ENCODE peak calls at places on chromosome 7, in six cellular contexts. U, O, M, D, V and G are unnamed samples.

GRCh38 chr7:155739538-155740140 is 72.6 kb downstream of the SHH start:
- DNase-seq in U (no peak), O (no peak), M (no peak), D (no peak), V (no peak), G (no peak)

GRCh38 chr7:92767427-92767826 is 68.9 kb downstream of the CDK6 start:
- DNase-seq in U (no peak), O (no peak), M (no peak), D (peak), V (no peak), G (no peak)

GRCh38 chr7:45026984-45027773 is 27.2 kb downstream of the CCM2 start:
- DNase-seq in U (peak), O (no peak), M (peak), D (peak), V (peak), G (no peak)

GRCh38 chr7:18352339-18353255 is 143.0 kb upstream of the HDAC9 start:
- DNase-seq in U (peak), O (no peak), M (peak), D (peak), V (peak), G (peak)

GRCh38 chr7:69663911-69664310 is 65.6 kb downstream of the AUTS2 start:
- DNase-seq in U (no peak), O (no peak), M (no peak), D (no peak), V (no peak), G (no peak)

GRCh38 chr7:116097365-116098009 is 66.9 kb upstream of the TFEC start:
- DNase-seq in U (no peak), O (no peak), M (no peak), D (peak), V (peak), G (no peak)

GRCh38 chr7:25805027-25805687 is 346.8 kb upstream of the NFE2L3 start:
- DNase-seq in U (no peak), O (no peak), M (no peak), D (peak), V (peak), G (no peak)

GRCh38 chr7:16212610-16213009 is 208.7 kb downstream of the CRPPA start:
- DNase-seq in U (no peak), O (no peak), M (no peak), D (no peak), V (no peak), G (no peak)

GRCh38 chr7:148501707-148502139 is 88.8 kb upstream of the C7orf33 start:
- DNase-seq in U (no peak), O (no peak), M (peak), D (no peak), V (peak), G (peak)

GRCh38 chr7:81618400-81619014 is 151.3 kb downstream of the HGF start:
- DNase-seq in U (no peak), O (no peak), M (no peak), D (peak), V (peak), G (no peak)

GRCh38 chr7:16818732-16819131 is 13.9 kb upstream of the AGR2 start:
- DNase-seq in U (no peak), O (no peak), M (no peak), D (no peak), V (peak), G (no peak)

GRCh38 chr7:116786791-116787443 is 75.5 kb upstream of the CAPZA2 start:
- DNase-seq in U (peak), O (no peak), M (peak), D (no peak), V (peak), G (no peak)

GRCh38 chr7:99478464-99479440 is 6.1 kb downstream of the ZNF789 start:
- DNase-seq in U (no peak), O (no peak), M (no peak), D (peak), V (no peak), G (no peak)

GRCh38 chr7:104126411-104126841 is 81.4 kb downstream of the ORC5 start:
- DNase-seq in U (no peak), O (no peak), M (no peak), D (no peak), V (no peak), G (no peak)

GRCh38 chr7:128856001-128856718 is 6.5 kb upstream of the ATP6V1F start:
- DNase-seq in U (no peak), O (no peak), M (no peak), D (no peak), V (no peak), G (no peak)

GRCh38 chr7:19113855-19114590 is 3.4 kb downstream of the TWIST1 start:
- DNase-seq in U (no peak), O (no peak), M (no peak), D (no peak), V (peak), G (no peak)

GRCh38 chr7:19110026-19110777 is 7.2 kb downstream of the TWIST1 start:
- DNase-seq in U (no peak), O (no peak), M (no peak), D (no peak), V (no peak), G (no peak)

GRCh38 chr7:106774768-106775551 is 90.1 kb upstream of the PIK3CG start:
- DNase-seq in U (no peak), O (no peak), M (no peak), D (no peak), V (no peak), G (no peak)

GRCh38 chr7:85186083-85186520 is 754 bp downstream of the SEMA3D start:
- DNase-seq in U (no peak), O (no peak), M (peak), D (peak), V (peak), G (peak)

GRCh38 chr7:8490391-8490790 is 57.0 kb downstream of the NXPH1 start:
- DNase-seq in U (no peak), O (no peak), M (no peak), D (no peak), V (no peak), G (no peak)

GRCh38 chr7:29336851-29337627 is 142.5 kb downstream of the CHN2 start:
- DNase-seq in U (no peak), O (no peak), M (no peak), D (no peak), V (no peak), G (no peak)

GRCh38 chr7:36904101-36904500 is 179.8 kb upstream of the AOAH start:
- DNase-seq in U (no peak), O (no peak), M (no peak), D (no peak), V (no peak), G (no peak)

GRCh38 chr7:17774248-17774647 is 166.0 kb downstream of the SNX13 start:
- DNase-seq in U (no peak), O (no peak), M (no peak), D (peak), V (peak), G (no peak)

GRCh38 chr7:108613949-108614381 is 44.3 kb downstream of the DNAJB9 start:
- DNase-seq in U (no peak), O (no peak), M (no peak), D (no peak), V (no peak), G (no peak)

GRCh38 chr7:5479941-5480517 is 56.4 kb upstream of the TNRC18 start:
- DNase-seq in U (no peak), O (no peak), M (no peak), D (no peak), V (no peak), G (no peak)

GRCh38 chr7:36490335-36490940 is 100.8 kb downstream of the ANLN start:
- DNase-seq in U (no peak), O (no peak), M (no peak), D (no peak), V (no peak), G (no peak)

GRCh38 chr7:141242568-141242967 is 168.7 kb downstream of the TMEM178B start:
- DNase-seq in U (no peak), O (no peak), M (no peak), D (no peak), V (no peak), G (no peak)

GRCh38 chr7:24477807-24478655 is 95.2 kb upstream of the PALS2 start:
- DNase-seq in U (no peak), O (peak), M (no peak), D (peak), V (peak), G (no peak)

GRCh38 chr7:29239638-29240037 is 45.1 kb downstream of the CHN2 start:
- DNase-seq in U (no peak), O (no peak), M (peak), D (no peak), V (peak), G (no peak)

GRCh38 chr7:125355899-125356298 is 426.3 kb upstream of the POT1 start:
- DNase-seq in U (no peak), O (no peak), M (peak), D (no peak), V (no peak), G (no peak)

GRCh38 chr7:96591159-96591899 is 118.3 kb downstream of the SEM1 start:
- DNase-seq in U (no peak), O (no peak), M (no peak), D (no peak), V (no peak), G (no peak)

GRCh38 chr7:155550916-155551315 is 4.6 kb upstream of the CNPY1 start:
- DNase-seq in U (no peak), O (no peak), M (no peak), D (no peak), V (no peak), G (no peak)

GRCh38 chr7:42605800-42606199 is 306.1 kb downstream of the C7orf25 start:
- DNase-seq in U (no peak), O (no peak), M (no peak), D (peak), V (peak), G (no peak)

GRCh38 chr7:149495785-149496641 is 1.6 kb downstream of the ZNF746 start:
- DNase-seq in U (no peak), O (peak), M (no peak), D (peak), V (peak), G (no peak)

GRCh38 chr7:4738711-4739527 is 36.5 kb upstream of the AP5Z1 start:
- DNase-seq in U (no peak), O (peak), M (no peak), D (peak), V (peak), G (peak)

GRCh38 chr7:101824440-101824839 is 7.0 kb downstream of the CUX1 start:
- DNase-seq in U (no peak), O (no peak), M (no peak), D (no peak), V (no peak), G (no peak)

GRCh38 chr7:131117439-131117838 is 210.2 kb upstream of the MKLN1 start:
- DNase-seq in U (no peak), O (no peak), M (no peak), D (no peak), V (no peak), G (no peak)

GRCh38 chr7:12415072-12415471 is 11.4 kb upstream of the VWDE start:
- DNase-seq in U (no peak), O (no peak), M (no peak), D (no peak), V (no peak), G (no peak)

GRCh38 chr7:114212753-114213439 is 201.7 kb upstream of the FOXP2 start:
- DNase-seq in U (no peak), O (no peak), M (no peak), D (no peak), V (peak), G (no peak)

GRCh38 chr7:114214454-114214853 is 200.2 kb upstream of the FOXP2 start:
- DNase-seq in U (no peak), O (no peak), M (no peak), D (no peak), V (no peak), G (no peak)

GRCh38 chr7:114218283-114218682 is 196.3 kb upstream of the FOXP2 start:
- DNase-seq in U (no peak), O (no peak), M (no peak), D (no peak), V (no peak), G (no peak)

DNA sequence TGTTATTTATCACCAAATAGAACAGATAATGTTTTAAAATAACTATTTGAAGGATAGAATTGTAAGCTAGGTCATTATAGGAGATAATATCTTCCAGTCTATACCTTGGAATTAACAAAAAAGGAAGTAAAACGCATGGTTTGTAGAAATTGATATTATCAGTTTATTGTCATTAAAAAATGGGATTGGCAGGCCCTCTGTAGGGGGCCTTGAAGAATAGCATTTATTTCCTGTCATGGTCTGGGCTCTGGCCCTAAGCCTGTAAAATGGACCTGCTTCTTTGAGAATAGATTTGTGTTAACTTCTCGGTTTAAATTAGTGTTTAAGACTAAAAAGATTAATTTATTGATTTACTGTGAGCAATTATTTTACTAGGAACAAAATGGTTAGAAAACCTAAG is 197.6 kb upstream of the FOXP2 start:
- DNase-seq in U (no peak), O (no peak), M (no peak), D (peak), V (peak), G (no peak)
- TF ChIP-seq CTCF in U (peak), O (no peak), M (no peak), D (no peak), V (no peak), G (no peak)

GRCh38 chr7:95342029-95342428 is 17.7 kb upstream of the PON1 start:
- DNase-seq in U (no peak), O (no peak), M (no peak), D (no peak), V (no peak), G (no peak)

GRCh38 chr7:95340491-95340890 is 16.2 kb upstream of the PON1 start:
- DNase-seq in U (no peak), O (no peak), M (no peak), D (no peak), V (no peak), G (no peak)

GRCh38 chr7:95338832-95339231 is 14.5 kb upstream of the PON1 start:
- DNase-seq in U (no peak), O (no peak), M (no peak), D (no peak), V (no peak), G (no peak)

GRCh38 chr7:95342642-95343252 is 18.4 kb upstream of the PON1 start:
- DNase-seq in U (no peak), O (no peak), M (no peak), D (no peak), V (no peak), G (no peak)
- TF ChIP-seq CTCF in U (no peak), O (no peak), M (no peak), D (no peak), V (no peak), G (peak)

DNA sequence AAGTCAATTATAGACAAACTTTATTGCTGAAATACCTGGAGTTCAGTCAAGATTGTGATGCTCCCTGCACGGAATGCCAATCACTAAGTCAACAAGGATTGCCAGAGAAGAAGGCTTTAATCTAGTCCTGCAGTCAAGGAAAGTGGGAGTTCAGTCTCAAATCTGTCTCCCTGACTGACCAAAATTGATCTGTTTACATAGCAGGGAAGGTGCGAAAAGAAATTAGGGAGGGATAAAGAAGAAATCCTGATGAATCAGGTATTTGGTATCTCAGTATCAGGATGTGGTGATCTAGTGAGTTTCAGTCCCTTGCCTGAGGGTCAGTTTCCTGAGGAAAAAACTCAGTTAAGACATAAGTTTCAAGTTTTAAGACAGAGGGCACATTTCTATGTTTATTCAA is 2.1 kb upstream of the AKR1D1 start:
- DNase-seq in U (no peak), O (no peak), M (no peak), D (no peak), V (peak), G (no peak)
- TF ChIP-seq CTCF in U (no peak), O (no peak), M (no peak), D (no peak), V (no peak), G (no peak)

DNA sequence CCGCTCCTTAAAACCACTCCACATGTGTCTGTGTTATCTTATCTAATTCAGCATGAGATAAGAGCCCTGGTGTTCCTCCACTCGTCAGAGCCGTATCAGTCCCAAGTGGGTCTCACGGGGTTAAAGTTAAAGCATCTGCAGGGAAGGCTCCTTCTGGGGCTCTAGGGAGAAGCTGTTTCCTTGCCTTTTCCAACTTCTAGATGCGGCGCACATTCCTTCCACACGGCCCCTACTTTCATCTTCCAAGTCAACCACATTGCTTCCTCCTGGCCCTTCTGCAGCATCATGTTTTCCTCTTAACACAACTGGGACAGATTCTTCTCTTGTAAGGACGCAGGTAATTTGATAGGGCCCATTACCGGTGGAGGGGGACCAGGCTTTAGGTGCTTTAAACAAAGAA is 620.1 kb upstream of the DPP6 start:
- DNase-seq in U (no peak), O (no peak), M (no peak), D (no peak), V (no peak), G (no peak)
- TF ChIP-seq CTCF in U (no peak), O (no peak), M (no peak), D (no peak), V (no peak), G (no peak)

GRCh38 chr7:105389090-105389650 is 449 bp upstream of the SRPK2 start:
- DNase-seq in U (peak), O (no peak), M (peak), D (peak), V (peak), G (no peak)

GRCh38 chr7:105388373-105389089 is at the start of gene SRPK2:
- DNase-seq in U (peak), O (no peak), M (peak), D (peak), V (peak), G (peak)

GRCh38 chr7:105391429-105391828 is 2.7 kb upstream of the SRPK2 start:
- DNase-seq in U (no peak), O (no peak), M (no peak), D (no peak), V (no peak), G (no peak)

GRCh38 chr7:105389889-105390288 is 1.2 kb upstream of the SRPK2 start:
- DNase-seq in U (no peak), O (no peak), M (no peak), D (no peak), V (no peak), G (no peak)

GRCh38 chr7:105387621-105388372 is 924 bp downstream of the SRPK2 start:
- DNase-seq in U (peak), O (no peak), M (peak), D (peak), V (peak), G (peak)
- TF ChIP-seq CTCF in U (no peak), O (no peak), M (no peak), D (no peak), V (no peak), G (peak)

GRCh38 chr7:157466473-157467261 is 129.9 kb downstream of the DNAJB6 start:
- DNase-seq in U (no peak), O (no peak), M (no peak), D (no peak), V (no peak), G (peak)
- TF ChIP-seq CTCF in U (no peak), O (no peak), M (no peak), D (no peak), V (no peak), G (no peak)

DNA sequence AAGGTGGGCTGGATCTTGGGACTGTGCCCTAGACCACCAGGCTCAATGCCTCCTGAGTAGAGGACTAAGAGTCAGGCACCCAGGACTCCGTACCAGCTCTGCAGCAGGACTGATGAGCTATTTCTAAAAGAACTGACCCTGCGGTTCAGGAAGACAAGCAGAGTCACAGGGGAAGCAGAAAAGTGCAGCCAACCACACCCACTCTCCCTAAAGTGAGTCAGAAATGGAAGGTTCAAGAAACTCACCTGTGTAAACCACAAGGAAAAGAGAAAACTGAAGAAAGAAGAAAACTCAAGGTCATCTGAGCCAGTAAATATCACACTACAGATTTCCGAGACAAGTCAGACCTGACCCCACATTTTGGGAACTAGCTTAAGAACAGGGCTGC is 2.5 kb downstream of the PARP12 start:
- DNase-seq in U (no peak), O (no peak), M (no peak), D (no peak), V (peak), G (no peak)
- TF ChIP-seq CTCF in U (no peak), O (no peak), M (no peak), D (no peak), V (no peak), G (no peak)

GRCh38 chr7:966291-967069 is 8.9 kb downstream of the COX19 start:
- DNase-seq in U (no peak), O (no peak), M (no peak), D (no peak), V (no peak), G (no peak)
- TF ChIP-seq CTCF in U (no peak), O (no peak), M (no peak), D (no peak), V (no peak), G (no peak)